ENCODE peak calls at places on chromosomes 6 and 20, in eight cellular contexts. N is heart left ventricle, Z is Panc1, L is foreskin fibroblast, X is cardiac fibroblast, O is gastrocnemius medialis, B is stomach, K is bronchial epithelial cell. E is an unnamed sample.

GRCh38 chr6:4924872-4925271 is 79.0 kb downstream of the RPP40 start:
- DNase-seq in N (no peak), Z (no peak), L (no peak), X (no peak), O (no peak), B (no peak), K (peak), E (no peak)

GRCh38 chr6:81892911-81893310 is 140.4 kb upstream of the TENT5A start:
- DNase-seq in N (no peak), Z (no peak), L (no peak), X (no peak), O (no peak), B (no peak), K (no peak), E (no peak)

GRCh38 chr6:149755300-149756260 is 6.0 kb downstream of the PCMT1 start:
- DNase-seq in N (no peak), Z (no peak), L (no peak), X (no peak), O (no peak), B (no peak), K (no peak), E (no peak)

GRCh38 chr6:158164564-158164963 is 3.5 kb downstream of the SERAC1 start:
- DNase-seq in N (no peak), Z (no peak), L (no peak), X (no peak), O (no peak), B (no peak), K (no peak), E (no peak)

GRCh38 chr6:139402935-139403386 is 28.5 kb upstream of the CITED2 start:
- DNase-seq in N (peak), Z (no peak), L (peak), X (peak), O (no peak), B (no peak), K (peak), E (peak)

GRCh38 chr6:107161521-107161920 is 46.2 kb upstream of the BEND3 start:
- DNase-seq in N (no peak), Z (no peak), L (no peak), X (no peak), O (no peak), B (no peak), K (no peak), E (no peak)

GRCh38 chr20:4263011-4263410 is 247.7 kb upstream of the RNF24 start:
- DNase-seq in N (no peak), Z (no peak), L (no peak), X (no peak), O (no peak), B (no peak), K (no peak), E (no peak)

GRCh38 chr6:112144145-112144926 is 56.9 kb downstream of the FAM229B start:
- DNase-seq in N (no peak), Z (no peak), L (peak), X (no peak), O (no peak), B (no peak), K (no peak), E (no peak)

GRCh38 chr20:32957451-32957850 is 46.8 kb downstream of the SUN5 start:
- DNase-seq in N (no peak), Z (no peak), L (no peak), X (no peak), O (no peak), B (no peak), K (no peak), E (no peak)

GRCh38 chr6:4973972-4974885 is 29.6 kb downstream of the RPP40 start:
- DNase-seq in N (no peak), Z (no peak), L (peak), X (peak), O (peak), B (no peak), K (no peak), E (peak)

GRCh38 chr20:34045294-34045693 is 51.6 kb downstream of the RALY start:
- DNase-seq in N (peak), Z (no peak), L (no peak), X (peak), O (peak), B (peak), K (no peak), E (no peak)

GRCh38 chr6:39075010-39075738 is 26.6 kb downstream of the GLP1R start:
- DNase-seq in N (no peak), Z (no peak), L (no peak), X (no peak), O (no peak), B (peak), K (no peak), E (no peak)

GRCh38 chr20:54745780-54746179 is 270.4 kb downstream of the DOK5 start:
- DNase-seq in N (no peak), Z (no peak), L (no peak), X (no peak), O (no peak), B (no peak), K (no peak), E (no peak)

GRCh38 chr6:38432079-38432478 is 207.7 kb downstream of the BTBD9 start:
- DNase-seq in N (no peak), Z (no peak), L (no peak), X (no peak), O (no peak), B (no peak), K (no peak), E (no peak)

GRCh38 chr6:27091661-27092315 is 155.7 kb upstream of the PRSS16 start:
- DNase-seq in N (no peak), Z (peak), L (peak), X (peak), O (no peak), B (no peak), K (peak), E (peak)

GRCh38 chr6:124793406-124793805 is 168.8 kb upstream of the RNF217 start:
- DNase-seq in N (no peak), Z (no peak), L (no peak), X (no peak), O (no peak), B (no peak), K (no peak), E (no peak)

GRCh38 chr20:54070187-54070987 is at the start of gene BCAS1:
- DNase-seq in N (no peak), Z (no peak), L (no peak), X (no peak), O (no peak), B (peak), K (no peak), E (no peak)

GRCh38 chr6:56802570-56802969 is 152.3 kb upstream of the BEND6 start:
- DNase-seq in N (no peak), Z (no peak), L (peak), X (peak), O (no peak), B (no peak), K (no peak), E (peak)

GRCh38 chr6:112029045-112029822 is 24.7 kb upstream of the CCN6 start:
- DNase-seq in N (peak), Z (peak), L (no peak), X (peak), O (no peak), B (peak), K (peak), E (peak)

GRCh38 chr6:135162678-135163439 is 18.2 kb upstream of the MYB start:
- DNase-seq in N (no peak), Z (no peak), L (peak), X (peak), O (no peak), B (peak), K (no peak), E (peak)

GRCh38 chr6:129500958-129501381 is 209.0 kb downstream of the ARHGAP18 start:
- DNase-seq in N (no peak), Z (peak), L (no peak), X (no peak), O (no peak), B (no peak), K (no peak), E (no peak)

GRCh38 chr20:34922654-34923381 is 32.8 kb downstream of the GSS start:
- DNase-seq in N (no peak), Z (peak), L (peak), X (peak), O (peak), B (peak), K (peak), E (peak)

GRCh38 chr6:101393291-101394251 is at the start of gene GRIK2:
- DNase-seq in N (peak), Z (no peak), L (peak), X (peak), O (no peak), B (no peak), K (no peak), E (peak)

GRCh38 chr20:64039293-64040160 is 3.5 kb downstream of the C20orf204 start:
- DNase-seq in N (no peak), Z (no peak), L (no peak), X (no peak), O (no peak), B (no peak), K (no peak), E (no peak)

GRCh38 chr20:31720486-31721407 is 1.9 kb downstream of the BCL2L1 start:
- DNase-seq in N (no peak), Z (no peak), L (no peak), X (no peak), O (peak), B (peak), K (peak), E (no peak)

GRCh38 chr6:31386099-31386498 is 17.3 kb upstream of the MICA start:
- DNase-seq in N (no peak), Z (no peak), L (no peak), X (no peak), O (no peak), B (no peak), K (no peak), E (no peak)

GRCh38 chr20:8924539-8924938 is 144.3 kb upstream of the PLCB4 start:
- DNase-seq in N (no peak), Z (no peak), L (no peak), X (no peak), O (no peak), B (no peak), K (no peak), E (no peak)

GRCh38 chr6:106874481-106874880 is 100.0 kb downstream of the CD24 start:
- DNase-seq in N (no peak), Z (no peak), L (no peak), X (no peak), O (no peak), B (no peak), K (peak), E (no peak)

GRCh38 chr6:112683106-112683505 is 336.0 kb downstream of the RFPL4B start:
- DNase-seq in N (no peak), Z (no peak), L (no peak), X (no peak), O (no peak), B (no peak), K (peak), E (no peak)

GRCh38 chr20:6600336-6600735 is 167.2 kb upstream of the BMP2 start:
- DNase-seq in N (no peak), Z (no peak), L (no peak), X (no peak), O (no peak), B (no peak), K (no peak), E (no peak)

GRCh38 chr6:25469797-25470388 is 182.1 kb upstream of the SCGN start:
- DNase-seq in N (no peak), Z (no peak), L (no peak), X (no peak), O (no peak), B (no peak), K (no peak), E (no peak)
- TF ChIP-seq CTCF in N (peak), Z (no peak), L (no peak), X (peak), O (no peak), B (no peak), K (no peak), E (peak)

DNA sequence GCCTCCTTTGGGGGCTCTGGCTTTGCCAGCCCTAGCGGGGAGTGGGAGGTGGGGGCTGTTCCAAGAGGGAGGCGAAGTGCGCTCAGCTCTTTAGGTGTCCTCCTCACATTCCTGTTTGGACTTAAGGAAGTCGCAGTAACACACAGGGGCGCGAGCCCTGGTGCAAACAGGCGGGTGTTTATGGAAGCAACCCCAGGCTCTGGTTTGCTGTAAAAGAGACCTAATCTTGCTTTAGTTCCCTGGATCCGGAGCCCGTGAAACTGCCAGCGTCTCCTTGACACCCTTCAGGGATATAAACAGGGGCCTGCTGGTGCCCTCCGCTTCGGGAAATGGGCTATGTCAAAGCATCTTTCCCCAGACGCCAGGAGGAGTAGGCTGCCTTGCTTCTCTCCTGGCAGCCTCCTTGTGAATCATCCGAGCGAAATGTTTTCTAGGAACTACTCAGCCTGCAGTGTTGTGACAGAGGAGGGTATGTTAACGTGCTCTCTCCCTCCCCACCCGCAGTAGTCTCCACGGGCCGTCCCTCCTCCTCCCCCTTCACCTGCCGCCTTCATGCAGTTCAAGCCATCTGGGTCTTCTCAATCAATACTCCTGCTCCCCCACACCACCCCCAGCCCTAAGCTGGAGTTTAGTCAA is 168.0 kb upstream of the LRFN2 start:
- DNase-seq in N (no peak), Z (no peak), L (no peak), X (peak), O (no peak), B (no peak), K (peak), E (no peak)
- TF ChIP-seq CTCF in N (no peak), Z (no peak), L (no peak), X (no peak), O (no peak), B (no peak), K (no peak), E (no peak)

GRCh38 chr6:170522565-170523183 is 30.4 kb downstream of the PSMB1 start:
- DNase-seq in N (peak), Z (no peak), L (no peak), X (peak), O (peak), B (no peak), K (peak), E (no peak)
- TF ChIP-seq CTCF in N (peak), Z (peak), L (peak), X (peak), O (no peak), B (no peak), K (peak), E (peak)

DNA sequence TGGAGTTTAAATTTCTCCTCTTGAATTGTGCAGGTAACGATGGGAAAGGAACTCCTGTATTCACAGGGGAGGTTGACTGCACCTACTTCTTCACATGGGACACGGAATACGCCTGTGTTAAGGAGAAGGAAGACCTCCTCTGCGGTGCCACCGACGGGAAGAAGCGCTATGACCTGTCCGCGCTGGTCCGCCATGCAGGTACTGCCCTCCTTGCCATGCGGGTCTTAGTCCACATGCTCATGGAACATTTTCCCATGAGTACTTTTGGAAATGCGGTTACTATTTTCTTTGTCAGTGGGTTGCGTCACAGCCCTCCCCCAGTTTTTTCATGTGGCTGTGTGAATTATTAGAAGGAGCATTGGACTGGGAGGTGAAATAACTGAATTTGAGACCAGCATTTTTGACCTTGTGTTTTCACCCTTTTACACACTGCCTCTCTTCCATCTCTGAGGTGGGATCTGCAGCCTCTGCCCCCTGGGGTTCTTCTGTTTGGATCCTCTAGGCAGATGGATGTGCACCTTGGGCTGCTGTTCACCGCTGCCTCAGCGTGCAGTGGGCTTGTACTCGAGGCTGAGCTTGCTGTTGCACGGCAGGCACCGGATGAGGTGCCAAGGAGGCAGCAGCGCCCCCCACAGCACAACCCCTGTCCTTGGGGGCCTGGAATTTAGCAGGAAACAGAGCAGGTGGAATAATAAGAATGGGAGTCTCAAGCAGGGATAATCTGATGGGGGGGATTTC is 71.8 kb downstream of the IGF2R start:
- DNase-seq in N (no peak), Z (no peak), L (no peak), X (no peak), O (no peak), B (no peak), K (no peak), E (no peak)
- TF ChIP-seq CTCF in N (no peak), Z (no peak), L (no peak), X (no peak), O (no peak), B (no peak), K (no peak), E (no peak)

GRCh38 chr20:57501461-57502330 is 23.2 kb downstream of the CTCFL start:
- DNase-seq in N (no peak), Z (no peak), L (no peak), X (peak), O (no peak), B (no peak), K (no peak), E (peak)
- TF ChIP-seq CTCF in N (no peak), Z (no peak), L (no peak), X (no peak), O (no peak), B (no peak), K (no peak), E (no peak)

DNA sequence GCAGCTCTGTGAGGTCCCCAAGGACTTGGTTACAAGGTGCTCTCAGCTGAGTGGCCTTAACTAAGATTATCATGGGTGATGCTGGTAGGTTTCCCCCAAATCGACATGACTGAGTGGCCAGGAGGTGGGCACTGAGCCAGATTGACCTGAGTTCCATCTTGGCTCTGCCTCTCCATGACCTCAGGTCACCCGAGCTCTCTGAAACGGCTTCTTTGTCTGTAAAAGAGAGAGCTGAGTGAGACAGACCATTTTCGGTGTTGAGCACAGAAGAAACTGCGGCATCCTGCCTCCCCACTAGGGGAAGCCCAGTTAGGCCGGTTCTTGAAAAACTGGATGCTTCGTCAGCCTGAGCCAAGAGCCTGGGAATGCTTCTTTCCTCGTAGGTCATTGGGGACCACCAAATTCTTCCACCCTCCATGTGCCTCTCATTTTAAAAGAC is 14.1 kb upstream of the STX16 start:
- DNase-seq in N (no peak), Z (no peak), L (no peak), X (no peak), O (no peak), B (no peak), K (no peak), E (no peak)
- TF ChIP-seq CTCF in N (peak), Z (no peak), L (no peak), X (peak), O (no peak), B (no peak), K (peak), E (peak)

GRCh38 chr6:43981363-43981990 is 145.8 kb downstream of the MRPL14 start:
- DNase-seq in N (no peak), Z (no peak), L (no peak), X (no peak), O (no peak), B (peak), K (no peak), E (no peak)
- TF ChIP-seq CTCF in N (no peak), Z (no peak), L (no peak), X (no peak), O (no peak), B (no peak), K (no peak), E (no peak)

GRCh38 chr6:118913161-118913560 is 19.2 kb downstream of the ASF1A start:
- DNase-seq in N (no peak), Z (no peak), L (no peak), X (no peak), O (no peak), B (no peak), K (no peak), E (no peak)
- TF ChIP-seq CTCF in N (no peak), Z (no peak), L (no peak), X (no peak), O (no peak), B (no peak), K (no peak), E (no peak)

DNA sequence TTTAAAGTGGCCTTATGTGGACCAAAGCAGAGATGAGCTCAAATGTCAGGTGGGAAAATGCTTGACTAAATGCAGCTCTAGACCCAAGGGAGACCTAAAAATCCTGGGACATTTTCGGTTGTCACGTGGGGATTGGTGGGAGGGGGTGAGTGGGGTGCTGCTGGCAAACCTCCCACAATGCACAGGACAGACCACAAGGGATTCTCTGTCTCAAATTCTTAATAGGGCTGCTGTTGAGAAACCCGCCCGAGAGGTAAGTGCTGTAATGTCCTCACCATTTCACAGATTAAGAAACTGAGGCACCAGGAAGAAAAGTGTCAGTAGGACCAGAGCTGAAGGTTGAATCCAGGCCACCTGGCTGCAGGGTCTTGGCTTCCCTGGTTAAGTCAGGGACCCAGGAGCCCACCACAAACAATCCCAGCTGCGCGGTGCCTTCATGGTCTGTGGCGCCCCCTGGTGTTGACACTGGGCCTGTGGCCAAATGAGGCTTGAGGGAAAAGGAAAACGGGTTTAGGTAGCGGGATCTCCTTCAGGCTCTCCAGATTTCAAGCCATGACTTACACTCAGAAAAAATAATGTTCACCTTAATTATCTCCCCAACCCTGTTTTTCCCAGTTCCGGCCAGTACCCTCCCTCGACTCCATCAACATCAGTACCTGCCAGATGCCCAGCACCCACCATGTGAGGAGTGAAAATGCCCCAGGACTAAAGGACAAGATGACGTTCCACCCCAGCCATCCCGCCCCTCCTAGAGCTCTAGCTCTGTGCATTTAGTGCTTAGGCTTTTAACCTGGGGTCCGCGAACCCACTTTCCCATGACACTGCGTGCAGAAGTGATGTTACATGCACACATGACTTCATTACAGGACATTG is 7.2 kb downstream of the HLA-G start:
- DNase-seq in N (peak), Z (no peak), L (no peak), X (peak), O (peak), B (peak), K (peak), E (peak)
- TF ChIP-seq CTCF in N (peak), Z (peak), L (peak), X (peak), O (peak), B (peak), K (peak), E (peak)